ENCODE peak calls at places on chromosome 9, in nine cellular contexts. P, A, H, Y, U, E, C, X and O are unnamed samples.

GRCh38 chr9:120383999-120384924 is 195.7 kb downstream of the CDK5RAP2 start:
- DNase-seq in Y (peak), C (no peak), X (no peak), E (peak), P (peak), U (peak), A (peak), H (no peak), O (no peak)

GRCh38 chr9:115972362-115972761 is 181.2 kb upstream of the PAPPA start:
- DNase-seq in U (no peak), E (no peak), A (no peak), X (no peak), H (no peak), P (no peak), Y (no peak), C (no peak), O (no peak)

GRCh38 chr9:109232449-109232848 is 65.4 kb upstream of the FRRS1L start:
- DNase-seq in H (no peak), E (no peak), P (no peak), X (no peak), U (no peak), A (no peak), Y (peak), C (no peak), O (no peak)

GRCh38 chr9:3500044-3500443 is 25.8 kb downstream of the RFX3 start:
- DNase-seq in A (no peak), P (no peak), U (no peak), X (no peak), H (no peak), Y (no peak), E (no peak), C (no peak), O (no peak)

GRCh38 chr9:22214021-22214420 is 204.9 kb upstream of the CDKN2B start:
- DNase-seq in E (no peak), P (no peak), Y (peak), C (no peak), U (no peak), A (no peak), X (no peak), H (no peak), O (no peak)

GRCh38 chr9:394347-395052 is 179.8 kb downstream of the DOCK8 start:
- DNase-seq in Y (no peak), C (no peak), U (peak), P (no peak), X (no peak), A (no peak), E (no peak), H (no peak), O (no peak)

GRCh38 chr9:105341784-105342183 is 97.3 kb downstream of the SLC44A1 start:
- DNase-seq in X (no peak), P (no peak), C (no peak), Y (peak), H (no peak), A (no peak), U (no peak), E (no peak), O (no peak)

GRCh38 chr9:91494751-91495150 is 71.1 kb upstream of the NFIL3 start:
- DNase-seq in U (no peak), Y (no peak), H (no peak), E (no peak), X (no peak), A (no peak), C (no peak), P (no peak), O (no peak)

GRCh38 chr9:130243015-130243881 is 22.3 kb upstream of the HMCN2 start:
- DNase-seq in E (peak), Y (peak), U (peak), P (peak), A (no peak), H (peak), C (peak), X (peak), O (peak)

GRCh38 chr9:87751423-87751822 is 25.5 kb downstream of the CTSL start:
- DNase-seq in E (no peak), A (no peak), U (no peak), P (no peak), Y (no peak), H (no peak), X (no peak), C (no peak), O (no peak)

GRCh38 chr9:78835928-78836450 is 539.1 kb downstream of the PSAT1 start:
- DNase-seq in U (no peak), C (no peak), H (no peak), X (no peak), Y (no peak), A (no peak), P (no peak), E (no peak), O (no peak)

GRCh38 chr9:92342825-92343488 is 17.2 kb downstream of the CENPP start:
- DNase-seq in Y (peak), U (no peak), H (no peak), A (no peak), E (no peak), X (no peak), C (no peak), P (no peak), O (no peak)

GRCh38 chr9:133944746-133945135 is 47.4 kb downstream of the VAV2 start:
- DNase-seq in X (no peak), P (no peak), U (no peak), E (no peak), Y (peak), C (no peak), A (peak), H (no peak), O (no peak)

GRCh38 chr9:134065720-134066419 is 2.0 kb downstream of the BRD3 start:
- DNase-seq in A (no peak), Y (peak), E (no peak), X (peak), C (no peak), U (no peak), P (peak), H (no peak), O (no peak)

GRCh38 chr9:91541744-91542143 is 118.1 kb upstream of the NFIL3 start:
- DNase-seq in H (no peak), A (no peak), Y (no peak), U (no peak), P (no peak), E (no peak), C (no peak), X (no peak), O (no peak)

GRCh38 chr9:5041390-5042115 is 56.5 kb downstream of the JAK2 start:
- DNase-seq in U (no peak), P (peak), X (no peak), H (no peak), C (no peak), Y (no peak), A (no peak), E (peak), O (no peak)

GRCh38 chr9:15178621-15179020 is 128.4 kb downstream of the TTC39B start:
- DNase-seq in C (no peak), A (no peak), X (no peak), H (no peak), U (no peak), P (no peak), Y (no peak), E (no peak), O (no peak)

GRCh38 chr9:86706391-86706790 is 240.9 kb downstream of the GAS1 start:
- DNase-seq in H (no peak), A (no peak), C (no peak), P (no peak), X (no peak), U (no peak), Y (peak), E (no peak), O (no peak)

GRCh38 chr9:27529316-27530278 is at the start of gene MOB3B:
- DNase-seq in P (peak), U (peak), X (peak), Y (peak), H (peak), C (peak), A (peak), E (peak), O (peak)

GRCh38 chr9:127187231-127187956 is 65.0 kb upstream of the ANGPTL2 start:
- DNase-seq in C (no peak), P (peak), A (peak), E (peak), H (no peak), X (no peak), U (no peak), Y (peak), O (no peak)

GRCh38 chr9:93305497-93306020 is 121.6 kb downstream of the WNK2 start:
- DNase-seq in U (no peak), A (no peak), C (no peak), H (no peak), Y (no peak), P (peak), X (no peak), E (peak), O (no peak)

GRCh38 chr9:123816817-123817472 is 113.0 kb downstream of the DENND1A start:
- DNase-seq in P (no peak), U (no peak), X (no peak), Y (peak), H (no peak), E (no peak), C (no peak), A (no peak), O (no peak)

GRCh38 chr9:124839612-124840299 is 13.5 kb upstream of the WDR38 start:
- DNase-seq in E (no peak), P (no peak), X (no peak), Y (peak), H (peak), C (peak), A (no peak), U (no peak), O (no peak)

GRCh38 chr9:106757539-106757938 is 105.4 kb upstream of the ZNF462 start:
- DNase-seq in E (no peak), Y (no peak), C (no peak), U (no peak), A (no peak), H (no peak), P (no peak), X (no peak), O (no peak)

GRCh38 chr9:80407220-80407619 is 835.5 kb downstream of the TLE4 start:
- DNase-seq in Y (no peak), U (no peak), A (no peak), P (no peak), C (no peak), E (no peak), H (no peak), X (no peak), O (no peak)

GRCh38 chr9:27497883-27498553 is 26.1 kb upstream of the IFNK start:
- DNase-seq in H (no peak), A (no peak), U (peak), P (no peak), C (no peak), X (no peak), E (no peak), Y (no peak), O (no peak)

GRCh38 chr9:131302244-131303075 is 12.9 kb downstream of the PLPP7 start:
- DNase-seq in C (no peak), Y (no peak), A (peak), X (no peak), E (no peak), P (no peak), H (no peak), U (no peak), O (no peak)

GRCh38 chr9:73423891-73424290 is 272.2 kb downstream of the ANXA1 start:
- DNase-seq in U (no peak), A (no peak), C (no peak), X (no peak), P (no peak), H (no peak), Y (peak), E (no peak), O (no peak)

GRCh38 chr9:95167998-95168397 is 149.5 kb downstream of the FANCC start:
- DNase-seq in P (no peak), X (no peak), A (no peak), H (peak), C (peak), E (no peak), Y (peak), U (no peak), O (no peak)

GRCh38 chr9:136728548-136729123 is 14.1 kb downstream of the LCN10 start:
- DNase-seq in Y (no peak), E (no peak), X (no peak), P (no peak), A (no peak), H (peak), U (no peak), C (peak), O (no peak)

GRCh38 chr9:107174441-107174840 is 108.6 kb upstream of the RAD23B start:
- DNase-seq in H (no peak), C (no peak), X (no peak), Y (peak), P (no peak), E (no peak), A (no peak), U (no peak), O (no peak)

GRCh38 chr9:87343816-87344438 is 153.7 kb upstream of the DAPK1 start:
- DNase-seq in A (no peak), H (no peak), U (no peak), E (no peak), Y (no peak), P (no peak), X (no peak), C (no peak), O (no peak)

GRCh38 chr9:109910616-109911568 is 130.9 kb downstream of the PALM2AKAP2 start:
- DNase-seq in A (no peak), H (no peak), E (no peak), Y (peak), U (no peak), P (no peak), C (no peak), X (no peak), O (no peak)

GRCh38 chr9:132548971-132549649 is 33.3 kb upstream of the BARHL1 start:
- DNase-seq in Y (peak), H (no peak), P (no peak), A (no peak), C (no peak), E (no peak), U (no peak), X (no peak), O (no peak)

GRCh38 chr9:90025816-90026215 is 421.0 kb downstream of the GADD45G start:
- DNase-seq in U (no peak), H (no peak), A (peak), Y (no peak), X (no peak), C (no peak), E (no peak), P (no peak), O (no peak)

GRCh38 chr9:134391319-134392231 is 65.3 kb downstream of the RXRA start:
- DNase-seq in E (no peak), U (no peak), H (no peak), A (no peak), P (no peak), Y (no peak), C (no peak), X (peak), O (no peak)